ENCODE peak calls at places on chromosome 21, in eight cellular contexts. E, N, H, O, B, Q, A and G are unnamed samples.

GRCh38 chr21:32826317-32827167 is 55.0 kb upstream of the PAXBP1 start:
- DNase-seq in E (peak), N (no peak), H (no peak), O (peak), B (peak), Q (peak), A (peak), G (peak)

GRCh38 chr21:42125571-42126544 is 54.7 kb downstream of the UMODL1 start:
- DNase-seq in E (no peak), N (no peak), H (no peak), O (no peak), B (no peak), Q (peak), A (no peak), G (no peak)

GRCh38 chr21:22438428-22439086 is 1440.3 kb downstream of the NCAM2 start:
- DNase-seq in E (no peak), N (no peak), H (no peak), O (no peak), B (no peak), Q (no peak), A (no peak), G (no peak)

GRCh38 chr21:28142692-28143091 is 850.0 kb downstream of the LTN1 start:
- DNase-seq in E (no peak), N (no peak), H (peak), O (no peak), B (no peak), Q (no peak), A (peak), G (peak)

GRCh38 chr21:15204140-15204774 is 139.5 kb upstream of the NRIP1 start:
- DNase-seq in E (no peak), N (no peak), H (no peak), O (no peak), B (no peak), Q (no peak), A (no peak), G (no peak)

GRCh38 chr21:14699433-14700410 is 153.6 kb upstream of the SAMSN1 start:
- DNase-seq in E (no peak), N (no peak), H (no peak), O (no peak), B (no peak), Q (no peak), A (no peak), G (no peak)

GRCh38 chr21:31545036-31545435 is 114.5 kb upstream of the SOD1 start:
- DNase-seq in E (no peak), N (no peak), H (no peak), O (no peak), B (no peak), Q (no peak), A (no peak), G (no peak)

GRCh38 chr21:33058468-33059318 is 11.2 kb upstream of the OLIG1 start:
- DNase-seq in E (no peak), N (no peak), H (no peak), O (no peak), B (no peak), Q (no peak), A (no peak), G (no peak)

GRCh38 chr21:16624468-16625102 is 888.3 kb upstream of the CXADR start:
- DNase-seq in E (no peak), N (no peak), H (no peak), O (no peak), B (no peak), Q (no peak), A (no peak), G (no peak)

GRCh38 chr21:31879911-31880310 is 7.1 kb downstream of the HUNK start:
- DNase-seq in E (no peak), N (no peak), H (no peak), O (no peak), B (no peak), Q (no peak), A (no peak), G (no peak)

GRCh38 chr21:33286600-33287456 is 20.7 kb downstream of the IL10RB start:
- DNase-seq in E (no peak), N (no peak), H (no peak), O (peak), B (no peak), Q (no peak), A (peak), G (peak)

GRCh38 chr21:31248598-31248997 is 95.5 kb downstream of the TIAM1 start:
- DNase-seq in E (no peak), N (no peak), H (peak), O (no peak), B (no peak), Q (no peak), A (peak), G (no peak)

GRCh38 chr21:43305811-43306311 is 121.1 kb downstream of the SIK1 start:
- DNase-seq in E (no peak), N (no peak), H (no peak), O (no peak), B (no peak), Q (no peak), A (no peak), G (no peak)

GRCh38 chr21:21200103-21200938 is 202.1 kb downstream of the NCAM2 start:
- DNase-seq in E (no peak), N (peak), H (peak), O (peak), B (no peak), Q (no peak), A (no peak), G (peak)

GRCh38 chr21:42172596-42173483 is 46.1 kb upstream of the ABCG1 start:
- DNase-seq in E (no peak), N (no peak), H (no peak), O (no peak), B (no peak), Q (peak), A (no peak), G (no peak)

GRCh38 chr21:39048064-39048463 is 135.2 kb downstream of the PSMG1 start:
- DNase-seq in E (peak), N (no peak), H (peak), O (peak), B (no peak), Q (peak), A (peak), G (no peak)

GRCh38 chr21:32414579-32415358 is 2.3 kb downstream of the EVA1C start:
- DNase-seq in E (no peak), N (no peak), H (no peak), O (no peak), B (no peak), Q (no peak), A (peak), G (no peak)

DNA sequence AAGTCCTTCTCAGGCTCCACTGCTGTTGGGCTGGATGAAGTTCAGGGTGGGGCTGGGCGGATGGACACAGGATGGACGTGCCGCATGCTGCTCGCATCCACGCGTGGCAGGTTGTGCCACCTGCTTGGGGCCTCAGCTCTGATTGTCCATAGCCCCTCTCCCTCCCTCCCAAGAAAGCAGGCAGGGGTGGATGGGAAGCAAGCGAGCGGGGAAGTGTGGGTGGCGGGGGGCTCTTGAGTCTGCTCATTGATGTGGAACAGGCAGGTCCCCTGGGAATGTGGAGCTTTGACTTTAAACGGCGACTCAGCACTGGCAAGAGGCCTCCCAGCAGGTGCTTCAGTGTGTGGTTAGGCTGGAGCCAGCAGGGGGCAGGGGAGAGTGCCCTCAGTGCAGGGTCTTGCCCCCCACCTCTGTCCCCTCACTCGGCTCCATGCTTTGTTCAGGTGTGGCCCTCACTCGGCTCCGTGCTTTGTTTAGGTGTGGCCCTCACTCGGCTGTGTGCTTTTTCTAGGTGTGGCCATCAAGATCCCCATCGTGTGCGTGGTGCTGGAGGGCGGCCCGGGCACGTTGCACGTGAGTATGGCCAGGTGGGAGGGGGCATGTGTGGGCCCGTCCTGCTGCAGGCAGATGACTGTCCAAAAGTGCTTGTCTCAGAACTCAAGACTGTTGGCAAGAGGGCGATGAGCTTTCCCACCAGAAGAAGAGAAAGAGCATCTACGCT is 23.9 kb downstream of the TRPM2 start:
- DNase-seq in E (no peak), N (no peak), H (no peak), O (no peak), B (no peak), Q (peak), A (peak), G (no peak)
- TF ChIP-seq CTCF in E (peak), N (no peak), H (no peak), O (no peak), B (no peak), Q (peak), A (no peak), G (no peak)

DNA sequence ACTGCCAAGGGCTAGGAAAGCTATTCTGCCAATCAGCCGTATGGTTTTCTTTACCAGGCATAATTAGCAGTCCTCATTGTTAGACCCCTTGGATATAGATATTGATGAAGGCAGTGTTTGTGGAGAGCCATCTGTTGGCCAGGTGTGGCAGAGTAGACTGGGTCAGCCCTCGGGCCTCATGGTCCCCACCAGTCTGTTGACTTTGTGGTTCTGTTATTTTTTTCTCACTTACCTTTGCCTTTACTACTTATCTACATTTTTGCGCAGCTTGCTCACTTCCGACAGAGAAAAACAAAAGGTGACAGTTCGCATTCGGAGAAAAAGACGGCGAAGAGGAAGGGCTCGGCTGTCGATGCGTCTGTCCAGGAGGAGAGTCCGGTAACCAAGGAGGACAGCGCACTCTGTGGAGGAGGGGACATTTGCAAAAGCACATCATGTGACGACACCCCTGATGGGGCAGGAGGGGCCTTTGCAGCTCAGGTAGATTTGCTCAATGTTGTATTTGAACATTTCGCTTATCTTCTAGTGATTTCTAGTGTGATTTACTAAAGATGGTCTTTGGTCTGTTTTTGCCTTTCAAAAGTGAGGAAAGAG is 2.3 kb downstream of the PCNT start:
- DNase-seq in E (no peak), N (no peak), H (no peak), O (no peak), B (no peak), Q (no peak), A (no peak), G (no peak)
- TF ChIP-seq CTCF in E (no peak), N (no peak), H (no peak), O (no peak), B (peak), Q (peak), A (no peak), G (no peak)

GRCh38 chr21:37915941-37916794 is at the start of gene KCNJ6:
- DNase-seq in E (peak), N (no peak), H (no peak), O (peak), B (no peak), Q (peak), A (peak), G (no peak)

GRCh38 chr21:37915516-37915915 is 741 bp downstream of the KCNJ6 start:
- DNase-seq in E (no peak), N (no peak), H (no peak), O (no peak), B (no peak), Q (no peak), A (peak), G (no peak)

GRCh38 chr21:37917612-37918011 is 1.4 kb upstream of the KCNJ6 start:
- DNase-seq in E (no peak), N (no peak), H (no peak), O (no peak), B (no peak), Q (no peak), A (peak), G (no peak)

GRCh38 chr21:37914211-37914900 is 1.9 kb downstream of the KCNJ6 start:
- DNase-seq in E (peak), N (no peak), H (no peak), O (no peak), B (peak), Q (peak), A (peak), G (no peak)

DNA sequence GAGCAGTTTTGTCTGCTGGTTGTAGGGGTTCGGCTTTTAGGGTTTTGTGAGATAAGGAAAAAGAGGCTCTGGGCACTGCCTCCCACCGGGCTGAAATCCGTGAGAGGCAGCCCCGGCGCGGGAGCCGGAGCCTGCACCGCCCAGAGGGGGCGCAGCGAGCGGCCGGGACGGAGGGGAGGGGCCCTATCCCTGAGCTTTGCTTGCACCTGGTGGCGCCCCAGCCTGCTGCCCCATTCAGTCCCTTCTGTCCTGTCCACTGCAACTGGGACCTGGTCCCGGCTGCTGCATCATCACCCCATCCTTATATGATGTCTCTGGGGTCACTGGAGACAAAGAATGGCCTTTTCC is 512 bp upstream of the KCNJ6 start:
- DNase-seq in E (peak), N (no peak), H (no peak), O (no peak), B (no peak), Q (peak), A (no peak), G (no peak)
- TF ChIP-seq CTCF in E (peak), N (no peak), H (peak), O (peak), B (no peak), Q (peak), A (no peak), G (no peak)

GRCh38 chr21:18249542-18250152 is 5.0 kb downstream of the CHODL start:
- DNase-seq in E (no peak), N (no peak), H (no peak), O (no peak), B (no peak), Q (peak), A (no peak), G (no peak)
- TF ChIP-seq CTCF in E (peak), N (no peak), H (peak), O (no peak), B (no peak), Q (peak), A (no peak), G (peak)

GRCh38 chr21:37157938-37158337 is 84.9 kb downstream of the TTC3 start:
- DNase-seq in E (no peak), N (no peak), H (no peak), O (no peak), B (no peak), Q (no peak), A (no peak), G (no peak)

GRCh38 chr21:37159053-37159776 is 86.2 kb downstream of the TTC3 start:
- DNase-seq in E (no peak), N (no peak), H (no peak), O (no peak), B (peak), Q (no peak), A (no peak), G (no peak)

GRCh38 chr21:37153193-37153934 is 80.3 kb downstream of the TTC3 start:
- DNase-seq in E (no peak), N (no peak), H (no peak), O (peak), B (no peak), Q (no peak), A (no peak), G (peak)

GRCh38 chr21:37153935-37154350 is 80.9 kb downstream of the TTC3 start:
- DNase-seq in E (no peak), N (no peak), H (no peak), O (no peak), B (no peak), Q (no peak), A (no peak), G (no peak)

GRCh38 chr21:37155216-37155615 is 82.2 kb downstream of the TTC3 start:
- DNase-seq in E (no peak), N (no peak), H (no peak), O (no peak), B (no peak), Q (no peak), A (no peak), G (no peak)
- TF ChIP-seq CTCF in E (peak), N (no peak), H (no peak), O (no peak), B (no peak), Q (peak), A (no peak), G (no peak)